ENCODE peak calls at places on chromosomes 1 and 21, in four cellular contexts. X, D, B and Z are unnamed samples.

GRCh38 chr1:234869182-234870019 is 259.2 kb downstream of the TOMM20 start:
- DNase-seq in D (no peak), X (no peak), B (no peak), Z (no peak)

GRCh38 chr1:178055093-178055492 is 38.8 kb upstream of the RASAL2 start:
- DNase-seq in B (peak), X (peak), D (no peak), Z (no peak)

GRCh38 chr1:76142771-76143540 is 68.4 kb downstream of the ST6GALNAC3 start:
- DNase-seq in X (no peak), B (no peak), D (no peak), Z (no peak)

GRCh38 chr1:46244656-46245371 is 2.7 kb upstream of the RAD54L start:
- DNase-seq in D (no peak), B (peak), X (no peak), Z (no peak)

GRCh38 chr1:230153655-230154296 is 86.7 kb downstream of the GALNT2 start:
- DNase-seq in D (peak), B (no peak), X (peak), Z (peak)

GRCh38 chr1:201539561-201540404 is 856 bp downstream of the NAV1 start:
- DNase-seq in D (peak), B (no peak), X (peak), Z (peak)

GRCh38 chr1:94532077-94532476 is 9.5 kb downstream of the F3 start:
- DNase-seq in B (no peak), D (no peak), X (no peak), Z (no peak)

GRCh38 chr1:154951901-154952657 is 3.8 kb downstream of the PBXIP1 start:
- DNase-seq in B (no peak), D (no peak), X (no peak), Z (no peak)

GRCh38 chr1:203450541-203451149 is 25.0 kb upstream of the PRELP start:
- DNase-seq in B (peak), D (no peak), X (no peak), Z (no peak)

GRCh38 chr21:14581902-14582457 is 35.9 kb upstream of the SAMSN1 start:
- DNase-seq in D (no peak), X (no peak), B (no peak), Z (no peak)

GRCh38 chr21:39137248-39138186 is 45.7 kb downstream of the PSMG1 start:
- DNase-seq in X (no peak), D (peak), B (peak), Z (peak)

GRCh38 chr1:36836916-36837315 is 197.4 kb downstream of the GRIK3 start:
- DNase-seq in X (no peak), D (no peak), B (no peak), Z (no peak)

GRCh38 chr1:112727716-112728115 is 12.6 kb upstream of the PPM1J start:
- DNase-seq in X (no peak), D (no peak), B (no peak), Z (no peak)

GRCh38 chr21:42541174-42541573 is 27.5 kb downstream of the SLC37A1 start:
- DNase-seq in X (no peak), D (no peak), B (no peak), Z (no peak)

GRCh38 chr1:69553726-69554125 is 14.0 kb upstream of the LRRC7 start:
- DNase-seq in D (no peak), X (no peak), B (no peak), Z (no peak)

GRCh38 chr1:51976831-51977602 is 13.5 kb downstream of the RAB3B start:
- DNase-seq in D (peak), X (no peak), B (peak), Z (no peak)

GRCh38 chr1:213120386-213120785 is 69.3 kb downstream of the RPS6KC1 start:
- DNase-seq in X (no peak), B (no peak), D (no peak), Z (no peak)

GRCh38 chr1:221961532-221962292 is 219.8 kb upstream of the DUSP10 start:
- DNase-seq in D (peak), X (peak), B (peak), Z (peak)

GRCh38 chr1:106677181-106677580 is 379.3 kb upstream of the PRMT6 start:
- DNase-seq in D (no peak), B (no peak), X (no peak), Z (no peak)

GRCh38 chr1:226428348-226429050 is 20.6 kb upstream of the PARP1 start:
- DNase-seq in X (no peak), D (no peak), B (no peak), Z (no peak)
- H3K4me3 ChIP-seq in X (no peak), D (no peak), B (no peak), Z (no peak)

DNA sequence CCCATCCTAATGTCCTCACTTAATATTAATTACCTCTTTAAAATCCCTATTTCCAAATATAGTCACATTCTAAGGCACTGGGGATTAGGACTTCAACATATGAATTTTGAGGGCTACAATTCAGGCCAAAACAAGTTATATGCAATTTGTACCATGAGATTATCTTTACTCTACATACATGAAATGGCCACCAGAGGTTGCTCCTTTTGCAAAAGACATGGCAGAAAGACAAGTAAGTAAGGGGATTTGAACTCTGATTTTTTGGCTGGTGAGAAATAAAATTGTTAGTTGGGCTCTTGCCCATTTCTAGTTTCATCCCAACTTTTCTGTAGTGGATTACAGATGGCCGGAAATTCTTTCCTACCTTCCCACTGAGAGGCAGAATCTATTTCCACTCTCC is 4.8 kb upstream of the ALG6 start:
- DNase-seq in D (no peak), X (no peak), B (no peak), Z (no peak)
- TF ChIP-seq CTCF in D (no peak), X (no peak), B (no peak), Z (no peak)

GRCh38 chr1:13582713-13583443 is 754 bp upstream of the PDPN start:
- DNase-seq in X (no peak), D (no peak), B (no peak), Z (no peak)
- H3K4me3 ChIP-seq in X (no peak), D (peak), B (no peak), Z (no peak)

DNA sequence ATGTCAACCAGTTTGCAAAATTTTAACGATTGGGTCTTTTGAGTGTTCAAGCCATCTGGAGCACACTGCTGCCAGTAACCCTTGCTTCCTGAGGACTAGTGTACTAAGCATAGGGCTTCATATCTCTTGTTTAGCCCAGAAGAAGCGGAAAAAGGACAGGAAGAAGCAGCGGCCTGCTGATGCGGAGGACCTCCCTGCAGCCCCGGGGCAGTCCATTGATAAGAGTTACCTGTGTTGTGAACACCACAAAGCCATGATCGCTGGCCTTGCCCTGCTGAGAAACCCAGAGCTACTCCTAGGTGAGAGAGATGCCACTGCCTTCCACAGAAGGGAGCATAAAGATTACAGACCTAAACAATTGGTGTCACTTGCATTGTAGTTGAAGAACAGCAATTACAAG is 8.9 kb downstream of the METTL13 start:
- DNase-seq in D (no peak), X (no peak), B (no peak), Z (no peak)
- TF ChIP-seq CTCF in D (no peak), X (no peak), B (no peak), Z (no peak)

GRCh38 chr1:247906504-247907047 is 11.2 kb downstream of the OR2W3 start:
- DNase-seq in B (no peak), X (no peak), D (no peak), Z (peak)
- H3K4me3 ChIP-seq in B (no peak), X (peak), D (no peak), Z (peak)

DNA sequence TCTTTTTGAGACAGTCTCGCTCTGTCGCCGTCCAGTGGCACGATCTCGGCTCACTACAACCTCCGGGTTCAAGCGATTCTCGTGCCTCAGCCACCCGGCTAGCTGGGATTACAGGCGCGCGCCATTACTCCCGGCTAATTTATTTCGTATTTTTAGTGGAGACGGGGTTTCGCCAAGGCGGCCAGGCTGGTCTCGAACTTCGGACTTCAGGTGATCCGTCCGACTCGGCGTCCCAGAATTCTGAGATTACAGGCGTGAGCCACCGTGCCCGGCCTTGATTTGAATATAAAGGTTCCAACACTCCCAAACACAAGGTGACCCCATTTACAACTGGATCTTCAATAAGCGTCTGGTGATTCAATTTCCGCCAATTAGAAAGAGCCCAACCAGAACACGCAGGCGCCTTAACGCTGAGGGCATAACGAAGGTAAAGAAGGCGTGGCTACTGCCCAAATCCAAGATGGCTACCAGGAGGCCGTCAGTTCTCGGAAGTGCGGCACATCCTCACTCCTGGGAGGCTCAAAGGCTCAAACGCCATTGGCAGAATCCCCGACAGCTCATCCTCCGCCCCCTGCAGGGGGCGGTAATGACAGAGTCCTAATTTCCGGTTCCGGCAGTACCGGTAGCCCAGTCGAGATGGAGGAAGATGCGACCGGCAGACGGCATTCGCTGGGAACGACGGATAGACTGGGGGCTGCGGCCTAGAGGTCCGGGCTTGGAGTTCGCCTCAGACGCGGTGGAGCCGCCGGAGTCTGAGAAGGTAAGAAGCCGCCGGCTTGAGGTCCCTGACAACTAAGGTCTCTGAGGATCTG is at the start of gene SLC25A44:
- DNase-seq in D (peak), X (peak), B (peak), Z (peak)
- TF ChIP-seq CTCF in D (peak), X (peak), B (no peak), Z (peak)

GRCh38 chr1:184810735-184811316 is 56.2 kb upstream of the EDEM3 start:
- DNase-seq in X (no peak), D (no peak), B (no peak), Z (no peak)

GRCh38 chr1:184804220-184804619 is 49.6 kb upstream of the EDEM3 start:
- DNase-seq in B (no peak), D (no peak), X (no peak), Z (no peak)

GRCh38 chr1:184802739-184803492 is 48.3 kb upstream of the EDEM3 start:
- DNase-seq in X (no peak), B (no peak), D (no peak), Z (peak)

GRCh38 chr1:184805667-184806295 is 51.1 kb upstream of the EDEM3 start:
- DNase-seq in D (peak), X (peak), B (peak), Z (peak)

DNA sequence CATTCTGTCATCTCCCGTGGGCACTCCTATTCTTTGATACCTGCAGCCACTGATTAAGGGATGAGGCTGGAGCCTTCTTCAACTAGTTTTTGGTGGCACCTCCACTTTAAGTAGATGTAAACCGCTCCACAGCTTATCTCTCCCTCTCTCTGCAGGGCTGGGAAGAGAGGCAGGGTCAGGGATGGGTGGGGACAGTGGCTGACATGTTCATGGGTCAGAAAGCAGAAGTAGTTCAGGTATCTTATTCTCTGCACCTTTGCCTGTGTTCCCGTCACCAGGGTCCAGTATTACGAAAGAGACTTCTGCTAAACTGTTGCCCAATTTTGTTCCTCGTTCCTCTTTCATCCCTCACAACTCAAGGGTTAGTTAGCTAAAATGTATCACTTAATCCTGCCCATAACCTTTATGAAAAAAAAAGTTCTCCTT is 51.7 kb upstream of the EDEM3 start:
- DNase-seq in B (no peak), D (no peak), X (no peak), Z (no peak)
- H3K4me3 ChIP-seq in B (no peak), D (no peak), X (no peak), Z (no peak)

DNA sequence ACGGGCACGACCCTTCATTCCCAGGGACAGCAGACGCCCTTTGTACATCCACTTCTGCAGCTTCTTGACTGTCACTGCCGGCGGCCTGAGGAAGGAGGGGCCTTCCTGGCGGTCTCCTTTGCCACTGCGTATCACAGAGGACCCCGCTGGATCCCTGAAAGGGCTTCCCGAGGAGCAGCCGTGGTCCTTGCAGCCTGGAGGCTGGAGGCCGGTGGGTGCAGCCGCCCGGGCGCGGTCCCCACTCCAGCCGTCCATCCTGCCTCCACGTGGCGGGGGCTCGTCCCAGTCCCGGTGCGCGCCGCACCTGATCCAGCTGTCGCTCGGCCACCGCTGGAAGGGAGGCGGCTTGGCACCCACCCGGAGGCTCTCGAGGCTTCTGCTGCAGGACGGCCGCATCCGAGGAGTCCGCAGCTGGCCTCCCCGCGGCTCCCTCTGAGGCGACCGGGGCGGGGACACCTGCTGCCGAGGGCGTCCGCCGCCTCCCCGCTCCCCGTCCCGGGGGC is 398 bp downstream of the SYDE2 start:
- DNase-seq in X (peak), D (no peak), B (peak), Z (peak)
- TF ChIP-seq CTCF in X (no peak), D (no peak), B (no peak), Z (no peak)